ENCODE peak calls at places on chromosomes 16 and 17, in ten cellular contexts. K is heart left ventricle, N is Kasumi-1, C is NCI-H748 treated with DMSO at 0.1 percent for 48 hours, Z is neural progenitor cell, D is naive B cell, Q is mesothelial cell of epicardium, Y is lower leg skin, H is HT-29, U is T-helper 22 cell. W is an unnamed sample.
A peak's percentile ranks its signal among the peaks of the same experiment; 100 is the strongest.

GRCh38 chr17:6523809-6524355 is 32.5 kb downstream of the PITPNM3 start:
- DNase-seq in K (no peak), N (no peak), C (no peak), Z (no peak), D (no peak), Q (no peak), Y (no peak), H (no peak), U (no peak), W (no peak)

GRCh38 chr16:23941963-23942564 is 106.3 kb downstream of the PRKCB start:
- DNase-seq in K (no peak), N (no peak), C (no peak), Z (no peak), D (no peak), Q (no peak), Y (peak; percentile 10), H (peak; percentile 5), U (no peak), W (no peak)

GRCh38 chr16:82031116-82032084 is 3.7 kb upstream of the HSD17B2 start:
- DNase-seq in K (no peak), N (peak; percentile 14), C (peak; percentile 63), Z (peak; percentile 64), D (no peak), Q (no peak), Y (no peak), H (peak; percentile 78), U (no peak), W (no peak)

GRCh38 chr17:52170963-52171572 is 12.6 kb upstream of the CA10 start:
- DNase-seq in K (no peak), N (peak; percentile 20), C (peak; percentile 43), Z (peak; percentile 60), D (no peak), Q (no peak), Y (no peak), H (peak; percentile 27), U (no peak), W (no peak)

GRCh38 chr16:50198802-50199410 is 45.8 kb downstream of the TENT4B start:
- DNase-seq in K (no peak), N (no peak), C (peak; percentile 41), Z (no peak), D (no peak), Q (no peak), Y (no peak), H (no peak), U (no peak), W (no peak)

GRCh38 chr17:79735096-79735495 is 4.4 kb downstream of the ENPP7 start:
- DNase-seq in K (no peak), N (no peak), C (no peak), Z (no peak), D (no peak), Q (no peak), Y (no peak), H (no peak), U (no peak), W (no peak)

GRCh38 chr16:54934536-54935410 is 4.1 kb downstream of the IRX5 start:
- DNase-seq in K (peak; percentile 53), N (no peak), C (peak; percentile 9), Z (peak; percentile 86), D (no peak), Q (no peak), Y (peak; percentile 90), H (no peak), U (no peak), W (no peak)

GRCh38 chr17:49104511-49105074 is 28.0 kb upstream of the B4GALNT2 start:
- DNase-seq in K (no peak), N (no peak), C (no peak), Z (no peak), D (no peak), Q (no peak), Y (peak; percentile 42), H (no peak), U (no peak), W (no peak)

GRCh38 chr16:46853713-46854443 is 22.9 kb upstream of the C16orf87 start:
- DNase-seq in K (peak; percentile 70), N (peak; percentile 59), C (peak; percentile 15), Z (peak; percentile 90), D (peak; percentile 42), Q (peak; percentile 60), Y (peak; percentile 90), H (peak; percentile 84), U (peak; percentile 4), W (peak; percentile 14)

GRCh38 chr17:79850571-79851460 is 11.6 kb upstream of the CBX4 start:
- DNase-seq in K (no peak), N (no peak), C (no peak), Z (no peak), D (no peak), Q (no peak), Y (no peak), H (no peak), U (no peak), W (no peak)

GRCh38 chr16:5350118-5350517 is 252.5 kb upstream of the EEF2KMT start:
- DNase-seq in K (no peak), N (no peak), C (no peak), Z (peak; percentile 25), D (no peak), Q (no peak), Y (no peak), H (no peak), U (no peak), W (no peak)

GRCh38 chr16:88510091-88510719 is 57.1 kb downstream of the ZFPM1 start:
- DNase-seq in K (no peak), N (no peak), C (no peak), Z (no peak), D (no peak), Q (no peak), Y (no peak), H (no peak), U (no peak), W (no peak)

GRCh38 chr17:6815775-6816174 is 15.8 kb downstream of the TEKT1 start:
- DNase-seq in K (no peak), N (no peak), C (no peak), Z (no peak), D (no peak), Q (no peak), Y (no peak), H (no peak), U (no peak), W (no peak)

GRCh38 chr16:3696425-3697218 is 20.7 kb downstream of the TRAP1 start:
- DNase-seq in K (no peak), N (no peak), C (no peak), Z (no peak), D (no peak), Q (no peak), Y (no peak), H (peak; percentile 2), U (no peak), W (no peak)

GRCh38 chr16:10983175-10983558 is 38.8 kb downstream of the CLEC16A start:
- DNase-seq in K (no peak), N (no peak), C (no peak), Z (no peak), D (no peak), Q (no peak), Y (no peak), H (peak; percentile 9), U (no peak), W (no peak)

GRCh38 chr16:66054095-66054494 is 312.4 kb upstream of the CDH5 start:
- DNase-seq in K (no peak), N (no peak), C (no peak), Z (no peak), D (no peak), Q (no peak), Y (no peak), H (no peak), U (no peak), W (no peak)

GRCh38 chr17:62966426-62967110 is 533 bp downstream of the TANC2 start:
- DNase-seq in K (no peak), N (peak; percentile 44), C (peak; percentile 16), Z (peak; percentile 73), D (no peak), Q (peak; percentile 58), Y (peak; percentile 90), H (no peak), U (no peak), W (no peak)

GRCh38 chr17:57369509-57369945 is 113.2 kb downstream of the MSI2 start:
- DNase-seq in K (no peak), N (no peak), C (no peak), Z (no peak), D (no peak), Q (no peak), Y (no peak), H (no peak), U (no peak), W (no peak)

GRCh38 chr17:17495448-17496188 is 577 bp downstream of the RASD1 start:
- DNase-seq in K (peak; percentile 29), N (no peak), C (peak; percentile 57), Z (peak; percentile 63), D (peak; percentile 17), Q (no peak), Y (peak; percentile 86), H (no peak), U (no peak), W (no peak)

GRCh38 chr16:68416057-68417046 is 32.0 kb downstream of the SMPD3 start:
- DNase-seq in K (no peak), N (no peak), C (peak; percentile 83), Z (no peak), D (no peak), Q (no peak), Y (no peak), H (peak; percentile 86), U (no peak), W (no peak)

GRCh38 chr16:27446721-27447120 is 44.7 kb downstream of the IL21R start:
- DNase-seq in K (no peak), N (no peak), C (no peak), Z (no peak), D (peak; percentile 87), Q (no peak), Y (no peak), H (no peak), U (peak; percentile 80), W (no peak)

GRCh38 chr17:10604521-10604920 is 52.6 kb downstream of the MYH3 start:
- DNase-seq in K (no peak), N (no peak), C (no peak), Z (no peak), D (no peak), Q (no peak), Y (no peak), H (no peak), U (no peak), W (no peak)

GRCh38 chr16:60740033-60740696 is 1296.1 kb downstream of the CDH8 start:
- DNase-seq in K (no peak), N (no peak), C (no peak), Z (no peak), D (no peak), Q (no peak), Y (no peak), H (no peak), U (no peak), W (no peak)

GRCh38 chr17:66625321-66625767 is 209.6 kb upstream of the CACNG5 start:
- DNase-seq in K (no peak), N (peak; percentile 95), C (peak; percentile 36), Z (peak; percentile 14), D (no peak), Q (no peak), Y (no peak), H (peak; percentile 73), U (no peak), W (no peak)

GRCh38 chr17:77316191-77316641 is 175.4 kb downstream of the SEC14L1 start:
- DNase-seq in K (no peak), N (no peak), C (no peak), Z (peak; percentile 39), D (no peak), Q (no peak), Y (peak; percentile 92), H (no peak), U (no peak), W (no peak)

GRCh38 chr17:82242977-82243647 is 14.3 kb downstream of the SLC16A3 start:
- DNase-seq in K (peak; percentile 75), N (no peak), C (no peak), Z (no peak), D (no peak), Q (no peak), Y (no peak), H (peak; percentile 48), U (no peak), W (no peak)

GRCh38 chr17:83037084-83037950 is 42.1 kb upstream of the METRNL start:
- DNase-seq in K (no peak), N (no peak), C (no peak), Z (peak; percentile 51), D (no peak), Q (no peak), Y (peak; percentile 81), H (no peak), U (no peak), W (no peak)

GRCh38 chr17:79800325-79801155 is 3.7 kb upstream of the CBX8 start:
- DNase-seq in K (no peak), N (peak; percentile 67), C (peak; percentile 6), Z (peak; percentile 84), D (no peak), Q (no peak), Y (no peak), H (peak; percentile 66), U (no peak), W (peak; percentile 48)

W was measured in naive thymus-derived CD4-positive, alpha-beta T cell.